ENCODE peak calls at places on chromosomes 2 and 18, in six cellular contexts. Z is heart left ventricle, N is dorsolateral prefrontal cortex, X is AG10803, H is IMR-90, B is fibroblast of mammary gland. C is an unnamed sample.

GRCh38 chr18:57644540-57644939 is 22.9 kb upstream of the NARS1 start:
- DNase-seq in N (no peak), Z (no peak), B (peak), X (no peak), H (peak), C (no peak)

GRCh38 chr18:31553800-31554199 is 37.9 kb upstream of the TTR start:
- DNase-seq in B (peak), Z (no peak), H (no peak), N (no peak), X (no peak), C (no peak)

GRCh38 chr2:3127710-3128109 is 249.9 kb downstream of the EIPR1 start:
- DNase-seq in N (no peak), X (no peak), Z (no peak), H (no peak), B (no peak), C (no peak)

GRCh38 chr18:10226971-10227370 is 227.5 kb upstream of the APCDD1 start:
- DNase-seq in N (no peak), X (peak), H (no peak), B (no peak), Z (no peak), C (no peak)

GRCh38 chr2:128280901-128281321 is 37.8 kb downstream of the HS6ST1 start:
- DNase-seq in N (peak), B (no peak), H (no peak), X (no peak), Z (peak), C (no peak)

GRCh38 chr2:74006424-74006823 is 21.7 kb downstream of the TET3 start:
- DNase-seq in B (no peak), Z (peak), H (no peak), X (no peak), N (no peak), C (no peak)

GRCh38 chr2:28274911-28275685 is 117.6 kb upstream of the FOSL2 start:
- DNase-seq in Z (peak), X (peak), N (no peak), B (peak), H (peak), C (no peak)

GRCh38 chr2:156702520-156702919 is 266.3 kb downstream of the GPD2 start:
- DNase-seq in H (no peak), X (no peak), Z (no peak), N (no peak), B (no peak), C (no peak)

GRCh38 chr2:98875746-98876145 is 60.3 kb downstream of the CRACDL start:
- DNase-seq in X (no peak), H (no peak), Z (no peak), B (no peak), N (no peak), C (no peak)

GRCh38 chr2:38600242-38600891 is 2.4 kb downstream of the HNRNPLL start:
- DNase-seq in X (peak), H (no peak), B (no peak), Z (no peak), N (no peak), C (no peak)

GRCh38 chr2:230798769-230799399 is 65.9 kb upstream of the ITM2C start:
- DNase-seq in Z (no peak), B (peak), H (peak), X (peak), N (no peak), C (no peak)

GRCh38 chr2:171297951-171298350 is 135.8 kb downstream of the METTL8 start:
- DNase-seq in H (peak), B (peak), Z (no peak), N (no peak), X (peak), C (no peak)

GRCh38 chr2:37672104-37672869 is 845 bp upstream of the CDC42EP3 start:
- DNase-seq in X (peak), B (peak), Z (peak), N (peak), H (peak), C (peak)

GRCh38 chr2:172098650-172099471 is 3.8 kb downstream of the DLX2 start:
- DNase-seq in Z (peak), N (no peak), B (peak), H (peak), X (peak), C (no peak)

GRCh38 chr2:95275151-95275515 is 884 bp downstream of the PROM2 start:
- DNase-seq in B (no peak), N (peak), H (no peak), Z (peak), X (no peak), C (no peak)

GRCh38 chr2:202115385-202116060 is 42.5 kb downstream of the KIAA2012 start:
- DNase-seq in Z (no peak), H (peak), N (no peak), X (peak), B (peak), C (no peak)

GRCh38 chr2:133326651-133327397 is 241.4 kb downstream of the NCKAP5 start:
- DNase-seq in Z (no peak), B (no peak), N (no peak), H (peak), X (peak), C (no peak)

GRCh38 chr2:127094509-127095366 is 12.2 kb downstream of the BIN1 start:
- DNase-seq in Z (peak), N (peak), B (no peak), H (peak), X (peak), C (no peak)

GRCh38 chr2:151523825-151524224 is 114.1 kb downstream of the RIF1 start:
- DNase-seq in B (peak), N (no peak), H (peak), X (no peak), Z (no peak), C (no peak)

GRCh38 chr2:18976112-18976961 is 382.1 kb downstream of the OSR1 start:
- DNase-seq in H (peak), Z (no peak), N (no peak), X (peak), B (peak), C (no peak)

GRCh38 chr2:183522441-183522840 is 398.2 kb downstream of the NUP35 start:
- DNase-seq in N (no peak), X (no peak), H (no peak), B (peak), Z (no peak), C (no peak)

GRCh38 chr2:47225061-47225783 is 70.1 kb upstream of the STPG4 start:
- DNase-seq in X (peak), N (no peak), H (peak), Z (peak), B (peak), C (no peak)

GRCh38 chr2:235050992-235051351 is 99.2 kb downstream of the SH3BP4 start:
- DNase-seq in X (peak), N (peak), H (peak), Z (peak), B (peak), C (no peak)

GRCh38 chr2:207688597-207688996 is 22.8 kb upstream of the CCNYL1 start:
- DNase-seq in H (no peak), X (no peak), Z (no peak), N (no peak), B (no peak), C (no peak)

GRCh38 chr2:228657807-228658402 is 476.4 kb upstream of the SPHKAP start:
- DNase-seq in B (peak), Z (no peak), N (no peak), X (peak), H (peak), C (no peak)
- TF ChIP-seq CTCF in B (peak), Z (peak), N (peak), X (peak), H (peak), C (peak)

DNA sequence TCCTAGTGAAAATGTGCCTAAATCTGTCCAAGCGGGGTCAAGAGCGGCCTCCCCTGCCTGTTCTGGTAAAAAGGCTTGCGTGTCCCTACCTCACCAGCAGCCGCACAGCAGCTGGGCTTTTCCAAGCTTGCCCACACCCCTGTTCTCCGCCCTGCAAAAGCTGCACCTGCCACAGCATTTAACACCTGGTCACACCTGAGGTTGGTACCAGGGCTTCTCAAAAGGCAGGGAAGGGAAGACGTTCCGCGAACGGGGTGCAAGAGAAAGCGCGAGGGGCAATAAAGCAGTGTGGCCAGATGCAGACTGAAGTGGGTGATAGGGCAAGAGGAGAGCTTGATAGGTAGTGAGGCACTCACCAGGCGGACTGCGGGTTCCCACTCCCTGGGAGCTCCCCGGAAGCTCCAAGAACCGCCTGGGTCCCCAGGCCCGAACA is 25.6 kb upstream of the TMEM182 start:
- DNase-seq in N (peak), Z (no peak), B (peak), X (peak), H (peak), C (no peak)
- TF ChIP-seq CTCF in N (no peak), Z (no peak), B (no peak), X (no peak), H (no peak), C (no peak)

DNA sequence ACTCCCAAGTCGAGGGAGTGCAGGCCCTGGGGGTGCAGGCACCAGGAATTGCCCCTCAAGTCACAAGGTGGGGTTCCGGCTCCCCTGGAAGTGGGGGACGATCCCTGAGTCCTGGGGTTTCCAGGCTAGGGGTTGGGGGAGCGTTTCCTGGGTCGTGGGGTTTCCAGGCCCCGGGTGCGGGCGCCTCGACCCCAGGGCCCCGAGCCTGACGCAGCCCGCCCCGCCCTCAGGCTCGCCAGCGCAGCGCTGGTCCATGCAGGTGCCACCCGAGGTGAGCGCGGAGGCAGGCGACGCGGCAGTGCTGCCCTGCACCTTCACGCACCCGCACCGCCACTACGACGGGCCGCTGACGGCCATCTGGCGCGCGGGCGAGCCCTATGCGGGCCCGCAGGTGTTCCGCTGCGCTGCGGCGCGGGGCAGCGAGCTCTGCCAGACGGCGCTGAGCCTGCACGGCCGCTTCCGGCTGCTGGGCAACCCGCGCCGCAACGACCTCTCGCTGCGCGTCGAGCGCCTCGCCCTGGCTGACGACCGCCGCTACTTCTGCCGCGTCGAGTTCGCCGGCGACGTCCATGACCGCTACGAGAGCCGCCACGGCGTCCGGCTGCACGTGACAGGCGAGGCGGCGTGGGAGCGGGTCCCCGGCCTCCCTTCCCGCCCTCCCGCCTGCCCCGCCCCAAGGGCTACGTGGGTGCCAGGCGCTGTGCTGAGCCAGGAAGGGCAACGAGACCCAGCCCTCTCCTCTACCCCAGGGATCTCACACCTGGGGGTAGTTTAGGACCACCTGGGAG is 12.0 kb downstream of the SIGLEC15 start:
- DNase-seq in H (no peak), N (no peak), Z (peak), B (peak), X (peak), C (peak)
- TF ChIP-seq CTCF in H (no peak), N (peak), Z (peak), B (no peak), X (no peak), C (peak)

DNA sequence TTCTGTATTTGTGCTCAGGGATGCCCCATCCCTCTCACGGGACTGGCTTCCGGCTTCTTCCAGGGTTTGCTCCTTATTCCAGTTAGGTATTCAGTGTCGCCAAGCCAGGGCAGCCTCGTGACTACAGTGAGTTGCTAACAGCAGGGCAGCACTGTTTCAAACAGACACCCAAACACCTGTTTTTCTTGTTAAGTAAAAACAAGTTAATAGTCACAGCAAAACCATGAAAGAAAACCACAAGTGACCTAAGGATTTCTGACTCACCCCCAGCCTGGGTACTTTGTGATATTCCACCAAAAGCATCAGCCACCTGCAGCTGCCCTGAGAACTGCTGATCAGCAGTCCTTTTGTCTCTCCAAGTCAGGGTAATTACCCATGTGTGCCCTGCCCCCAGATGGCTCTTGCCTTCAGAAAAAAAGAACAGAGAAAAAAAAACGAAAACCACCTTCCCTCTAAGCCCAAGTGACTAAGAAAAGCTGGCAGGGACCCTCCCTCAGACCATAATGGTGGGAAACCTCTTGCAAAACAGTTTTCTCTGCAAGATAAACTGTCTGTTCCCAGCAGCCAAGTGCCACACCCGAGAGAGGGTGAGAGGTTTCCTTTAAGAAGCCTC is 178.2 kb downstream of the ANAPC1 start:
- DNase-seq in N (no peak), H (peak), B (peak), X (peak), Z (no peak), C (no peak)
- TF ChIP-seq CTCF in N (no peak), H (no peak), B (no peak), X (no peak), Z (no peak), C (no peak)

GRCh38 chr2:199606193-199606780 is 148.5 kb upstream of the SATB2 start:
- DNase-seq in B (no peak), N (no peak), X (no peak), Z (no peak), H (no peak), C (no peak)
- TF ChIP-seq CTCF in B (peak), N (peak), X (peak), Z (no peak), H (peak), C (no peak)

GRCh38 chr2:219595250-219595649 is 2.4 kb upstream of the STK11IP start:
- DNase-seq in B (peak), H (peak), N (no peak), X (no peak), Z (no peak), C (no peak)
- TF ChIP-seq CTCF in B (no peak), H (no peak), N (no peak), X (no peak), Z (no peak), C (no peak)

GRCh38 chr2:12701786-12702660 is 14.7 kb upstream of the TRIB2 start:
- DNase-seq in B (peak), Z (no peak), N (no peak), H (peak), X (peak), C (no peak)

GRCh38 chr2:12704378-12704777 is 12.4 kb upstream of the TRIB2 start:
- DNase-seq in B (peak), X (peak), N (no peak), H (peak), Z (no peak), C (no peak)

GRCh38 chr2:12702661-12703121 is 14.0 kb upstream of the TRIB2 start:
- DNase-seq in N (no peak), H (peak), X (peak), B (peak), Z (no peak), C (no peak)

GRCh38 chr2:12705742-12706141 is 11.0 kb upstream of the TRIB2 start:
- DNase-seq in N (no peak), Z (no peak), X (no peak), B (no peak), H (no peak), C (no peak)

DNA sequence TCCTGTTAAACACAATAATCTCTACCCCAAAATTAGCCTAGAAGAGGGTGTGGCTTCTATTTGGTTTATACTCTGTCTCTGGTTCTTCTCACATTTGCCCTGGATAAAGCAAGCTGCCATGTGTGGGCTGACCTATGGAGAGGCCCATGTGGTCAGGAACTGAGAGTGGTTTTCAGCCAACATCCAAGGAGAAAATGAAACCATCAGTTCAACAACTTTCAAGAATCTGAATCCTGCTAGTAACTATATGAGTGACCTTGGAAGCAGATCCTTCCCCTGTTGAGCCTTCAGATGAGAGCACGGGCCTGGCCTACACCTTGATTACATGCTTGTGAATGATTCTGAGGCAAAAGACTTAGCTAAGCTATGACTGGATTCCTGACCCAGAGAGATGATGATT is 11.5 kb upstream of the TRIB2 start:
- DNase-seq in B (peak), N (no peak), H (no peak), X (peak), Z (no peak), C (no peak)
- TF ChIP-seq CTCF in B (no peak), N (no peak), H (no peak), X (no peak), Z (no peak), C (no peak)

GRCh38 chr2:61454383-61454782 is 16.5 kb downstream of the USP34 start:
- DNase-seq in H (no peak), N (no peak), Z (no peak), B (no peak), X (no peak), C (no peak)

GRCh38 chr2:61460168-61460567 is 10.7 kb downstream of the USP34 start:
- DNase-seq in B (peak), X (peak), N (no peak), H (peak), Z (no peak), C (no peak)

GRCh38 chr2:61452392-61452791 is 18.5 kb downstream of the USP34 start:
- DNase-seq in Z (no peak), H (no peak), N (no peak), X (no peak), B (no peak), C (no peak)

GRCh38 chr2:61456070-61456745 is 14.7 kb downstream of the USP34 start:
- DNase-seq in N (no peak), Z (no peak), B (peak), X (no peak), H (no peak), C (no peak)

GRCh38 chr2:61456746-61457420 is 14.0 kb downstream of the USP34 start:
- DNase-seq in H (no peak), B (no peak), X (no peak), Z (no peak), N (no peak), C (no peak)
- TF ChIP-seq CTCF in H (no peak), B (no peak), X (no peak), Z (no peak), N (no peak), C (no peak)

C was measured in progenitor cell of endocrine pancreas.